ENCODE peak calls at places on chromosome 21, in four cellular contexts. One of them, this sample, is unnamed.
A peak's percentile ranks its signal among the peaks of the same experiment; 100 is the strongest.

GRCh38 chr21:18970416-18970815 is 566.8 kb upstream of the TMPRSS15 start:
- DNase-seq in H1: no peak
- DNase-seq in GM12878: no peak
- DNase-seq in K562: no peak
- DNase-seq in this sample: no peak

GRCh38 chr21:37712204-37712934 is 203.9 kb downstream of the KCNJ6 start:
- DNase-seq in H1: peak; percentile 41
- DNase-seq in GM12878: no peak
- DNase-seq in K562: peak; percentile 77
- DNase-seq in this sample: peak; percentile 64

GRCh38 chr21:31236528-31236927 is 107.5 kb downstream of the TIAM1 start:
- DNase-seq in H1: no peak
- DNase-seq in GM12878: no peak
- DNase-seq in K562: no peak
- DNase-seq in this sample: no peak

GRCh38 chr21:41770901-41771624 is 4.2 kb upstream of the RIPK4 start:
- DNase-seq in H1: no peak
- DNase-seq in GM12878: no peak
- DNase-seq in K562: no peak
- DNase-seq in this sample: no peak

GRCh38 chr21:24420694-24421093 is 1186.6 kb downstream of the MRPL39 start:
- DNase-seq in H1: no peak
- DNase-seq in GM12878: no peak
- DNase-seq in K562: no peak
- DNase-seq in this sample: no peak

GRCh38 chr21:36460866-36461265 is 19.1 kb downstream of the CLDN14 start:
- DNase-seq in H1: no peak
- DNase-seq in GM12878: no peak
- DNase-seq in K562: no peak
- DNase-seq in this sample: no peak

GRCh38 chr21:42080788-42081083 is 9.6 kb downstream of the UMODL1 start:
- DNase-seq in H1: no peak
- DNase-seq in GM12878: no peak
- DNase-seq in K562: no peak
- DNase-seq in this sample: no peak

GRCh38 chr21:37915941-37916794 is at the start of gene KCNJ6:
- DNase-seq in H1: no peak
- DNase-seq in GM12878: no peak
- DNase-seq in K562: peak; percentile 57
- DNase-seq in this sample: peak; percentile 87

GRCh38 chr21:33924079-33924765 is 8.6 kb upstream of the ATP5PO start:
- DNase-seq in H1: peak; percentile 62
- DNase-seq in GM12878: peak; percentile 67
- DNase-seq in K562: peak; percentile 92
- DNase-seq in this sample: peak; percentile 79

GRCh38 chr21:16305686-16306085 is 575.9 kb downstream of the USP25 start:
- DNase-seq in H1: no peak
- DNase-seq in GM12878: no peak
- DNase-seq in K562: no peak
- DNase-seq in this sample: no peak

GRCh38 chr21:17925000-17925610 is 105.9 kb upstream of the C21orf91 start:
- DNase-seq in H1: no peak
- DNase-seq in GM12878: peak; percentile 33
- DNase-seq in K562: peak; percentile 76
- DNase-seq in this sample: peak; percentile 64

GRCh38 chr21:38170283-38170682 is 86.5 kb upstream of the KCNJ15 start:
- DNase-seq in H1: peak; percentile 15
- DNase-seq in GM12878: no peak
- DNase-seq in K562: peak; percentile 16
- DNase-seq in this sample: no peak

GRCh38 chr21:42230636-42231035 is 11.7 kb downstream of the ABCG1 start:
- DNase-seq in H1: no peak
- DNase-seq in GM12878: no peak
- DNase-seq in K562: no peak
- DNase-seq in this sample: no peak

GRCh38 chr21:31343680-31344480 is at the start of gene TIAM1:
- DNase-seq in H1: peak; percentile 38
- DNase-seq in GM12878: no peak
- DNase-seq in K562: no peak
- DNase-seq in this sample: peak; percentile 64

GRCh38 chr21:37886726-37887309 is 29.4 kb downstream of the KCNJ6 start:
- DNase-seq in H1: no peak
- DNase-seq in GM12878: no peak
- DNase-seq in K562: no peak
- DNase-seq in this sample: no peak

GRCh38 chr21:40717008-40717407 is 129.9 kb downstream of the DSCAM start:
- DNase-seq in H1: no peak
- DNase-seq in GM12878: no peak
- DNase-seq in K562: peak; percentile 9
- DNase-seq in this sample: no peak

GRCh38 chr21:37868896-37869295 is 47.4 kb downstream of the KCNJ6 start:
- DNase-seq in H1: no peak
- DNase-seq in GM12878: no peak
- DNase-seq in K562: no peak
- DNase-seq in this sample: no peak

GRCh38 chr21:37220433-37220980 is 46.6 kb downstream of the VPS26C start:
- DNase-seq in H1: no peak
- DNase-seq in GM12878: no peak
- DNase-seq in K562: no peak
- DNase-seq in this sample: peak; percentile 82

DNA sequence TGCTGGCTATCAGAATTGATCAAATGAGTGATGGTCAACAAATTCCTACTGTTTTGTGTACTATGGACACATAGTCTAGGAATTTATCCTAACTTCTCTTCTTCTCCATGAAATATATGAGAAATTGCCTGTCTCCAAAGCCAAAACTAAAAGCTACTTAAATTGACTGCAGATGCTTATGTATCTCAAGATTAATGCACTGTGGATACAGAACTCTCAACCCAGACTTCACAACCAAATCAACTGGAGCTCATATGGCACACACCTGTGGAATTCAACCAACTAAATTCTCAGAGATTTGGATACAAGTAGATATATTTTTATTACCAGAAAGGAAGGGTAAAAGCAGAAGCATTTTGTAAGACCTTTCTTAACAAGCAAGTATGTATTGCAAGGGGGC is 566.1 kb downstream of the LTN1 start:
- DNase-seq in H1: no peak
- DNase-seq in GM12878: no peak
- DNase-seq in K562: no peak
- DNase-seq in this sample: no peak
- H3K4me1 ChIP-seq in H1: no peaks in the 10 kb centered on the region
- H3K4me1 ChIP-seq in GM12878: no peaks in the 10 kb centered on the region
- H3K4me1 ChIP-seq in K562: no peaks in the 10 kb centered on the region
- H3K4me1 ChIP-seq in this sample: peaks cover 27% of the 10 kb centered on the region

GRCh38 chr21:28427356-28428022 is 565.2 kb downstream of the LTN1 start:
- DNase-seq in H1: no peak
- DNase-seq in GM12878: no peak
- DNase-seq in K562: no peak
- DNase-seq in this sample: no peak
- TF ChIP-seq NRF1 in H1: no peak
- TF ChIP-seq NRF1 in GM12878: no peak
- TF ChIP-seq NRF1 in K562: no peak
- TF ChIP-seq NRF1 in this sample: no peak

GRCh38 chr21:35323947-35324346 is 274.8 kb upstream of the RUNX1 start:
- DNase-seq in H1: no peak
- DNase-seq in GM12878: no peak
- DNase-seq in K562: no peak
- DNase-seq in this sample: peak; percentile 54
- TF ChIP-seq EP300 in H1: no peak
- TF ChIP-seq EP300 in GM12878: no peak
- TF ChIP-seq EP300 in K562: no peak
- TF ChIP-seq EP300 in this sample: peak; percentile 45

GRCh38 chr21:45114072-45114471 is 39.7 kb downstream of the ADARB1 start:
- DNase-seq in H1: no peak
- DNase-seq in GM12878: no peak
- DNase-seq in K562: no peak
- DNase-seq in this sample: no peak
- H3K4me1 ChIP-seq in H1: no peaks in the 10 kb centered on the region
- H3K4me1 ChIP-seq in GM12878: peaks cover 31% of the 10 kb centered on the region
- H3K4me1 ChIP-seq in K562: peaks cover 15% of the 10 kb centered on the region
- H3K4me1 ChIP-seq in this sample: no peaks in the 10 kb centered on the region